ENCODE peak calls at places on chromosomes 13 and 19, in five cellular contexts. M is frontal cortex, B is globus pallidus, H is cardiac fibroblast, N is esophagus squamous epithelium. O is an unnamed sample.
A peak's percentile ranks its signal among the peaks of the same experiment; 100 is the strongest.

GRCh38 chr19:14149509-14149994 is 13.2 kb upstream of the ASF1B start:
- DNase-seq in M (peak; percentile 70), B (peak; percentile 74), H (peak; percentile 89), N (no peak), O (no peak)

GRCh38 chr13:52845766-52846566 is 2.5 kb downstream of the PCDH8 start:
- DNase-seq in M (peak; percentile 52), B (peak; percentile 8), H (peak; percentile 3), N (no peak), O (no peak)

GRCh38 chr19:2636897-2637683 is 65.4 kb downstream of the GNG7 start:
- DNase-seq in M (peak; percentile 72), B (peak; percentile 72), H (peak; percentile 60), N (no peak), O (peak; percentile 82)

GRCh38 chr19:40523322-40524047 is 53.2 kb upstream of the SHKBP1 start:
- DNase-seq in M (no peak), B (no peak), H (peak; percentile 71), N (no peak), O (no peak)

GRCh38 chr19:2171349-2172145 is 7.8 kb downstream of the DOT1L start:
- DNase-seq in M (no peak), B (no peak), H (peak; percentile 60), N (no peak), O (no peak)

GRCh38 chr13:99982021-99982740 is 597 bp downstream of the ZIC2 start:
- DNase-seq in M (no peak), B (no peak), H (no peak), N (no peak), O (no peak)

GRCh38 chr19:31214086-31214485 is 135.2 kb downstream of the TSHZ3 start:
- DNase-seq in M (no peak), B (no peak), H (peak; percentile 97), N (peak; percentile 45), O (peak; percentile 66)

GRCh38 chr19:6730153-6730804 is 7.1 kb downstream of the GPR108 start:
- DNase-seq in M (no peak), B (peak; percentile 57), H (no peak), N (no peak), O (no peak)

GRCh38 chr19:47609885-47610545 is 1.1 kb downstream of the BICRA start:
- DNase-seq in M (peak; percentile 46), B (no peak), H (peak; percentile 57), N (no peak), O (no peak)

GRCh38 chr13:31322025-31322424 is 122.2 kb downstream of the B3GLCT start:
- DNase-seq in M (no peak), B (no peak), H (peak; percentile 92), N (no peak), O (no peak)

O was measured in 8988T.